ENCODE peak calls at places on chromosome 6, in five cellular contexts. K is B cell; L is WTC11; I is stimulated activated CD8-positive, alpha-beta memory T cell treated with anti-CD3 and anti-CD28 coated beads, Interleukin-15, amount 100 ng/mL, for 1 hour; B is AG10803. P is an unnamed sample.

GRCh38 chr6:23111984-23112383 is 542.6 kb downstream of the HDGFL1 start:
- DNase-seq in I (no peak), L (no peak), K (no peak), B (peak; percentile 73), P (no peak)

GRCh38 chr6:41648921-41649320 is 10.7 kb downstream of the MDFI start:
- DNase-seq in I (no peak), K (no peak), B (no peak), L (no peak), P (no peak)

GRCh38 chr6:40165036-40165709 is 230.9 kb upstream of the MOCS1 start:
- DNase-seq in K (no peak), I (no peak), B (no peak), L (no peak), P (no peak)

GRCh38 chr6:158861686-158862381 is 42.7 kb upstream of the EZR start:
- DNase-seq in B (no peak), L (no peak), K (no peak), I (no peak), P (no peak)

GRCh38 chr6:89281779-89282246 is 33.3 kb downstream of the GABRR2 start:
- DNase-seq in I (no peak), K (no peak), B (peak; percentile 15), L (peak; percentile 74), P (peak; percentile 32)

GRCh38 chr6:145626857-145627256 is 108.5 kb downstream of the EPM2A start:
- DNase-seq in B (peak; percentile 1), L (no peak), I (no peak), K (no peak), P (no peak)

GRCh38 chr6:73704260-73704659 is 8.3 kb downstream of the CD109 start:
- DNase-seq in I (no peak), L (no peak), K (no peak), B (peak; percentile 97), P (no peak)

GRCh38 chr6:52994789-52995078 is 350 bp downstream of the GSTA4 start:
- DNase-seq in I (no peak), L (peak; percentile 52), K (peak; percentile 40), B (peak; percentile 4), P (peak; percentile 52)

GRCh38 chr6:27617046-27617687 is 144.3 kb upstream of the ZNF184 start:
- DNase-seq in I (no peak), B (peak; percentile 18), L (no peak), K (no peak), P (no peak)

GRCh38 chr6:121780325-121781313 is 345.2 kb downstream of the GJA1 start:
- DNase-seq in K (no peak), I (no peak), B (peak; percentile 98), L (no peak), P (peak; percentile 68)

GRCh38 chr6:49787176-49787575 is at the start of gene PGK2:
- DNase-seq in I (no peak), L (peak; percentile 62), B (no peak), K (no peak), P (no peak)

GRCh38 chr6:154951400-154952200 is 43.5 kb upstream of the TIAM2 start:
- DNase-seq in I (no peak), L (no peak), K (peak; percentile 66), B (no peak), P (no peak)